ENCODE peak calls at places on chromosome 7, in six cellular contexts. One of them, this sample, is unnamed. For H3K9me3 and H3K4me1, the result is how much of the 10 kb centered on the place peaks cover.

GRCh38 chr7:42639930-42640329 is 271.9 kb downstream of the C7orf25 start:
- DNase-seq in psoas muscle: no peak
- DNase-seq in OCI-LY7: no peak
- DNase-seq in CD4-positive, CD25-positive, alpha-beta regulatory T cell: no peak
- DNase-seq in spleen: no peak
- DNase-seq in ascending aorta: no peak
- DNase-seq in this sample: no peak

GRCh38 chr7:46507601-46508000 is 586.5 kb upstream of the IGFBP3 start:
- DNase-seq in psoas muscle: no peak
- DNase-seq in OCI-LY7: no peak
- DNase-seq in CD4-positive, CD25-positive, alpha-beta regulatory T cell: no peak
- DNase-seq in spleen: no peak
- DNase-seq in ascending aorta: no peak
- DNase-seq in this sample: no peak

GRCh38 chr7:142901426-142902259 is 16.1 kb upstream of the TRPV6 start:
- DNase-seq in psoas muscle: no peak
- DNase-seq in OCI-LY7: no peak
- DNase-seq in CD4-positive, CD25-positive, alpha-beta regulatory T cell: no peak
- DNase-seq in spleen: no peak
- DNase-seq in ascending aorta: no peak
- DNase-seq in this sample: no peak

GRCh38 chr7:33076737-33077136 is 14.2 kb upstream of the NT5C3A start:
- DNase-seq in psoas muscle: no peak
- DNase-seq in OCI-LY7: no peak
- DNase-seq in CD4-positive, CD25-positive, alpha-beta regulatory T cell: no peak
- DNase-seq in spleen: no peak
- DNase-seq in ascending aorta: no peak
- DNase-seq in this sample: no peak

GRCh38 chr7:119270045-119270464 is 1002.9 kb upstream of the KCND2 start:
- DNase-seq in psoas muscle: peak
- DNase-seq in OCI-LY7: peak
- DNase-seq in CD4-positive, CD25-positive, alpha-beta regulatory T cell: no peak
- DNase-seq in spleen: peak
- DNase-seq in ascending aorta: no peak
- DNase-seq in this sample: no peak

GRCh38 chr7:79454325-79454960 is 976 bp upstream of the MAGI2 start:
- DNase-seq in psoas muscle: peak
- DNase-seq in OCI-LY7: no peak
- DNase-seq in CD4-positive, CD25-positive, alpha-beta regulatory T cell: no peak
- DNase-seq in spleen: peak
- DNase-seq in ascending aorta: no peak
- DNase-seq in this sample: peak

GRCh38 chr7:37405603-37406122 is 43.0 kb downstream of the ELMO1 start:
- DNase-seq in psoas muscle: no peak
- DNase-seq in OCI-LY7: no peak
- DNase-seq in CD4-positive, CD25-positive, alpha-beta regulatory T cell: no peak
- DNase-seq in spleen: no peak
- DNase-seq in ascending aorta: no peak
- DNase-seq in this sample: peak

GRCh38 chr7:157816086-157816485 is 479.3 kb downstream of the DNAJB6 start:
- DNase-seq in psoas muscle: no peak
- DNase-seq in OCI-LY7: no peak
- DNase-seq in CD4-positive, CD25-positive, alpha-beta regulatory T cell: no peak
- DNase-seq in spleen: peak
- DNase-seq in ascending aorta: no peak
- DNase-seq in this sample: no peak

GRCh38 chr7:96198047-96198636 is 123.8 kb downstream of the SLC25A13 start:
- DNase-seq in psoas muscle: no peak
- DNase-seq in OCI-LY7: no peak
- DNase-seq in CD4-positive, CD25-positive, alpha-beta regulatory T cell: no peak
- DNase-seq in spleen: no peak
- DNase-seq in ascending aorta: no peak
- DNase-seq in this sample: no peak

GRCh38 chr7:5289345-5289744 is 6.6 kb downstream of the SLC29A4 start:
- DNase-seq in psoas muscle: no peak
- DNase-seq in OCI-LY7: no peak
- DNase-seq in CD4-positive, CD25-positive, alpha-beta regulatory T cell: no peak
- DNase-seq in spleen: no peak
- DNase-seq in ascending aorta: no peak
- DNase-seq in this sample: no peak

GRCh38 chr7:30796105-30796869 is 25.1 kb downstream of the MINDY4 start:
- DNase-seq in psoas muscle: no peak
- DNase-seq in OCI-LY7: no peak
- DNase-seq in CD4-positive, CD25-positive, alpha-beta regulatory T cell: no peak
- DNase-seq in spleen: no peak
- DNase-seq in ascending aorta: no peak
- DNase-seq in this sample: no peak

GRCh38 chr7:121081327-121081936 is 92.9 kb downstream of the CPED1 start:
- DNase-seq in psoas muscle: no peak
- DNase-seq in OCI-LY7: peak
- DNase-seq in CD4-positive, CD25-positive, alpha-beta regulatory T cell: peak
- DNase-seq in spleen: no peak
- DNase-seq in ascending aorta: no peak
- DNase-seq in this sample: no peak

GRCh38 chr7:143002106-143002505 is 24.8 kb downstream of the OR9A2 start:
- DNase-seq in psoas muscle: no peak
- DNase-seq in OCI-LY7: peak
- DNase-seq in CD4-positive, CD25-positive, alpha-beta regulatory T cell: peak
- DNase-seq in spleen: no peak
- DNase-seq in ascending aorta: no peak
- DNase-seq in this sample: no peak

GRCh38 chr7:100467638-100468373 is 3.7 kb upstream of the SPACDR start:
- DNase-seq in psoas muscle: no peak
- DNase-seq in OCI-LY7: no peak
- DNase-seq in CD4-positive, CD25-positive, alpha-beta regulatory T cell: no peak
- DNase-seq in spleen: peak
- DNase-seq in ascending aorta: no peak
- DNase-seq in this sample: no peak

GRCh38 chr7:100464791-100465190 is 731 bp upstream of the SPACDR start:
- DNase-seq in psoas muscle: no peak
- DNase-seq in OCI-LY7: no peak
- DNase-seq in CD4-positive, CD25-positive, alpha-beta regulatory T cell: no peak
- DNase-seq in spleen: no peak
- DNase-seq in ascending aorta: no peak
- DNase-seq in this sample: no peak

GRCh38 chr7:100465702-100466311 is 1.7 kb upstream of the SPACDR start:
- DNase-seq in psoas muscle: peak
- DNase-seq in OCI-LY7: peak
- DNase-seq in CD4-positive, CD25-positive, alpha-beta regulatory T cell: no peak
- DNase-seq in spleen: peak
- DNase-seq in ascending aorta: no peak
- DNase-seq in this sample: peak

GRCh38 chr7:100465299-100465698 is 1.2 kb upstream of the SPACDR start:
- DNase-seq in psoas muscle: no peak
- DNase-seq in OCI-LY7: no peak
- DNase-seq in CD4-positive, CD25-positive, alpha-beta regulatory T cell: no peak
- DNase-seq in spleen: no peak
- DNase-seq in ascending aorta: no peak
- DNase-seq in this sample: no peak

DNA sequence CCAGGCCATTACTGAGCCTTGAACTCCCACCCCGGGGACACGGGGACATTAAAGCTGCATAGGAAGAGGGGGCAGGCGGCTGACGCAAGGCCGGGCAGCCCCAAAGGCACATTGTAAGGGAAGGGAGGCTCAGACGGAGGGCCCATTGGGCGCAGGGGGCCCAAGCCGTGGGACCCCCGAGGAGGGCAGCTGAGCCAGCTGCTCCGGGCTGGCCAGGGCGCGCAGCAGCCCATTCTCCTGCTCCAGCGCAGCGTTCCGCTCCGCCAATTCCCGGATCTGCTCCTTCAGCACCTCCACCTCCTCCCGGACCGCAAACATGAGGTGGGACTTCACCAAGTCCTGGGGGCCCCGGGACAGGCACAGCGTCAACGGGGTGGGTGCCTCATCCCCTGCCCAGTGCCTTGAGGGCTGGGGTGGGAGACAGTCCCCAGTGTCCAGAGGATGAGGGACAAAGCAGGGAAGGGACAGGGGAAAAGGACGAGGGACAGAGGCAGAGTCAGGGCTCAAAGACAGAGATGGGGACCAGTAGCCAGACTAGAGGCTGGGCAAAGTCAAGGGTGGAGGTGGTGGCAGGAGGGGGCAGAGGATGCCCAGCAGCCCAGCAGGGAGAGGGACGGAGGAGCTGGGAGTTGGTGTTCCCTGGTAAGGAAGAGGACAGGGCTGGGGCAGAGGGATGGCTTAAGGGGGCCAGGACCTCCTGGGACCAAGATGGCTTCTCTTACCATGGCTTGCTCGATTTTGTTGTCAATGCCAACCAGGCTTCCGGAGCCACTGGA is 3.0 kb upstream of the SPACDR start:
- DNase-seq in psoas muscle: no peak
- DNase-seq in OCI-LY7: no peak
- DNase-seq in CD4-positive, CD25-positive, alpha-beta regulatory T cell: no peak
- DNase-seq in spleen: no peak
- DNase-seq in ascending aorta: no peak
- DNase-seq in this sample: no peak
- H3K27ac ChIP-seq in psoas muscle: no peak
- H3K27ac ChIP-seq in OCI-LY7: no peak
- H3K27ac ChIP-seq in CD4-positive, CD25-positive, alpha-beta regulatory T cell: no peak
- H3K27ac ChIP-seq in spleen: no peak
- H3K27ac ChIP-seq in ascending aorta: peak
- H3K27ac ChIP-seq in this sample: peak

GRCh38 chr7:149568218-149568617 is 70.6 kb upstream of the ZNF746 start:
- DNase-seq in psoas muscle: no peak
- DNase-seq in OCI-LY7: no peak
- DNase-seq in CD4-positive, CD25-positive, alpha-beta regulatory T cell: no peak
- DNase-seq in spleen: no peak
- DNase-seq in ascending aorta: no peak
- DNase-seq in this sample: no peak

GRCh38 chr7:149573519-149573918 is 75.9 kb upstream of the ZNF746 start:
- DNase-seq in psoas muscle: no peak
- DNase-seq in OCI-LY7: peak
- DNase-seq in CD4-positive, CD25-positive, alpha-beta regulatory T cell: no peak
- DNase-seq in spleen: no peak
- DNase-seq in ascending aorta: no peak
- DNase-seq in this sample: no peak

GRCh38 chr7:149569726-149570422 is 72.3 kb upstream of the ZNF746 start:
- DNase-seq in psoas muscle: no peak
- DNase-seq in OCI-LY7: no peak
- DNase-seq in CD4-positive, CD25-positive, alpha-beta regulatory T cell: no peak
- DNase-seq in spleen: no peak
- DNase-seq in ascending aorta: no peak
- DNase-seq in this sample: no peak

GRCh38 chr7:149569025-149569725 is 71.6 kb upstream of the ZNF746 start:
- DNase-seq in psoas muscle: no peak
- DNase-seq in OCI-LY7: peak
- DNase-seq in CD4-positive, CD25-positive, alpha-beta regulatory T cell: no peak
- DNase-seq in spleen: no peak
- DNase-seq in ascending aorta: no peak
- DNase-seq in this sample: no peak

DNA sequence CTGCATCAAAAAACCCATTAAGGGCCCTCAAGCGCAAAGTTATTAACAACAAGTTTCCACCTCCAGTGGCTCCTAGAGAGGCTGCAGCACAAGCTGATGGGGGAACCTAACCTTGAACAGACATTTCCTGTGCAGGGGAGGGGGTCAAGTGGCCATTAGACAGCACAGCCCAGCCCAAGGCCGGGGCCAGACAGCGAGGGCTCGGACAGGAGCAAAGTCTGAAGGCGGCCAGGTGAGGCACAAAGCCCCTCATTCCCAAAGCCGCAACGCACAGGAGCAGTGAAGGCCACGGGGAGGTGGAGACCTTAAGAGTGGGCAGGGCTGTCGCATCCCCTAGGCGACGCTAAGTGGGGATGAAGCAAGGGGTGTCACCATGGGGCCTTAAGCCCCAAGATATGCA is 73.2 kb upstream of the ZNF746 start:
- DNase-seq in psoas muscle: no peak
- DNase-seq in OCI-LY7: no peak
- DNase-seq in CD4-positive, CD25-positive, alpha-beta regulatory T cell: no peak
- DNase-seq in spleen: no peak
- DNase-seq in ascending aorta: no peak
- DNase-seq in this sample: no peak
- H3K9me3 ChIP-seq in psoas muscle: under half
- H3K9me3 ChIP-seq in OCI-LY7: under half
- H3K9me3 ChIP-seq in CD4-positive, CD25-positive, alpha-beta regulatory T cell: under half
- H3K9me3 ChIP-seq in spleen: half or more
- H3K9me3 ChIP-seq in ascending aorta: under half
- H3K9me3 ChIP-seq in this sample: half or more

GRCh38 chr7:29385214-29385613 is 178.4 kb upstream of the PRR15 start:
- DNase-seq in psoas muscle: no peak
- DNase-seq in OCI-LY7: no peak
- DNase-seq in CD4-positive, CD25-positive, alpha-beta regulatory T cell: no peak
- DNase-seq in spleen: no peak
- DNase-seq in ascending aorta: no peak
- DNase-seq in this sample: no peak
- H3K4me1 ChIP-seq in psoas muscle: under half
- H3K4me1 ChIP-seq in OCI-LY7: under half
- H3K4me1 ChIP-seq in CD4-positive, CD25-positive, alpha-beta regulatory T cell: under half
- H3K4me1 ChIP-seq in spleen: under half
- H3K4me1 ChIP-seq in ascending aorta: under half
- H3K4me1 ChIP-seq in this sample: under half

GRCh38 chr7:104857458-104858425 is 156.3 kb upstream of the KMT2E start:
- DNase-seq in psoas muscle: no peak
- DNase-seq in OCI-LY7: no peak
- DNase-seq in CD4-positive, CD25-positive, alpha-beta regulatory T cell: no peak
- DNase-seq in spleen: no peak
- DNase-seq in ascending aorta: no peak
- DNase-seq in this sample: no peak
- H3K27ac ChIP-seq in psoas muscle: no peak
- H3K27ac ChIP-seq in OCI-LY7: no peak
- H3K27ac ChIP-seq in CD4-positive, CD25-positive, alpha-beta regulatory T cell: no peak
- H3K27ac ChIP-seq in spleen: no peak
- H3K27ac ChIP-seq in ascending aorta: no peak
- H3K27ac ChIP-seq in this sample: no peak

DNA sequence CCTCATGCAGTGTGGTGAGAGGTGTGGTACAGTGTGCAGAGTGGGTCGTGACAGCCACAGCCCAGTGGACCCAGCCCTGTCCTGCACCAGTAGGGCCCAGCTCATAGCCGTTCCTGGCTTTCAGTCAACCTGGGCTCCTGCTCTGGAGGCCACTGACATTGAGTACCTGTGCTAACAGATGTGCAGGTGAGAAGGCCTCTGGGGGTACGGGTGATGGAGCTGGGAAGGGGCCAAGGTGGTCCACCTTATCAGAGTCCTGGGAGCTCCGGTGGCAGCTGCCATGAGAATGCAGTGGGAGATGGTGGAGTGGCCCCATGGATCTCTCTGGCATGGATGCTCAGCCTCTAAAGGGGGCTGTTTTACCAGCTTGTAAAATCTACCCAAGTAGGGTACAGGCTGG is 6.1 kb upstream of the TBRG4 start:
- DNase-seq in psoas muscle: no peak
- DNase-seq in OCI-LY7: no peak
- DNase-seq in CD4-positive, CD25-positive, alpha-beta regulatory T cell: no peak
- DNase-seq in spleen: peak
- DNase-seq in ascending aorta: no peak
- DNase-seq in this sample: no peak
- H3K9me3 ChIP-seq in psoas muscle: under half
- H3K9me3 ChIP-seq in OCI-LY7: under half
- H3K9me3 ChIP-seq in CD4-positive, CD25-positive, alpha-beta regulatory T cell: under half
- H3K9me3 ChIP-seq in spleen: under half
- H3K9me3 ChIP-seq in ascending aorta: under half
- H3K9me3 ChIP-seq in this sample: under half

GRCh38 chr7:149813254-149814035 is 24.7 kb upstream of the ZNF862 start:
- DNase-seq in psoas muscle: no peak
- DNase-seq in OCI-LY7: no peak
- DNase-seq in CD4-positive, CD25-positive, alpha-beta regulatory T cell: no peak
- DNase-seq in spleen: no peak
- DNase-seq in ascending aorta: no peak
- DNase-seq in this sample: no peak
- H3K4me1 ChIP-seq in psoas muscle: under half
- H3K4me1 ChIP-seq in OCI-LY7: under half
- H3K4me1 ChIP-seq in CD4-positive, CD25-positive, alpha-beta regulatory T cell: under half
- H3K4me1 ChIP-seq in spleen: under half
- H3K4me1 ChIP-seq in ascending aorta: under half
- H3K4me1 ChIP-seq in this sample: under half